ENCODE peak calls at places on chromosomes 6 and 20, in four cellular contexts. J, P, G and S are unnamed samples.

GRCh38 chr20:17403496-17403895 is 127.7 kb downstream of the BFSP1 start:
- DNase-seq in J (no peak), P (no peak), G (no peak), S (no peak)

GRCh38 chr6:74091133-74091793 is 395.3 kb downstream of the CD109 start:
- DNase-seq in J (no peak), P (no peak), G (no peak), S (no peak)

GRCh38 chr6:45832063-45832462 is 183.6 kb downstream of the CLIC5 start:
- DNase-seq in J (no peak), P (no peak), G (no peak), S (no peak)

GRCh38 chr6:164108092-164108491 is 693.6 kb downstream of the QKI start:
- DNase-seq in J (no peak), P (no peak), G (no peak), S (no peak)

GRCh38 chr6:5125152-5126006 is 40.2 kb downstream of the PPP1R3G start:
- DNase-seq in J (no peak), P (peak; percentile 29), G (no peak), S (no peak)

GRCh38 chr6:149289192-149289741 is 28.2 kb upstream of the TAB2 start:
- DNase-seq in J (no peak), P (no peak), G (no peak), S (no peak)

GRCh38 chr6:15796130-15796766 is 133.4 kb upstream of the DTNBP1 start:
- DNase-seq in J (no peak), P (no peak), G (no peak), S (no peak)

GRCh38 chr6:161161889-161162624 is 111.8 kb downstream of the AGPAT4 start:
- DNase-seq in J (no peak), P (peak; percentile 51), G (no peak), S (no peak)

GRCh38 chr6:164928366-164929154 is 380.8 kb downstream of the C6orf118 start:
- DNase-seq in J (no peak), P (no peak), G (no peak), S (no peak)

GRCh38 chr20:48703511-48704219 is 124.1 kb downstream of the PREX1 start:
- DNase-seq in J (no peak), P (no peak), G (no peak), S (no peak)

GRCh38 chr20:59179988-59180387 is 16.4 kb downstream of the ZNF831 start:
- DNase-seq in J (no peak), P (no peak), G (no peak), S (no peak)

GRCh38 chr6:35441642-35442041 is 10.5 kb upstream of the FANCE start:
- DNase-seq in J (no peak), P (no peak), G (no peak), S (no peak)

GRCh38 chr6:129475477-129476247 is 234.3 kb downstream of the ARHGAP18 start:
- DNase-seq in J (no peak), P (no peak), G (no peak), S (no peak)

GRCh38 chr6:154383273-154383672 is 26.7 kb upstream of the IPCEF1 start:
- DNase-seq in J (no peak), P (no peak), G (no peak), S (no peak)

GRCh38 chr6:4599924-4600323 is 176.3 kb upstream of the CDYL start:
- DNase-seq in J (no peak), P (peak; percentile 87), G (no peak), S (no peak)

GRCh38 chr6:5379647-5380242 is 118.4 kb downstream of the FARS2 start:
- DNase-seq in J (no peak), P (peak; percentile 49), G (peak; percentile 42), S (no peak)

GRCh38 chr6:44074383-44075136 is 52.7 kb downstream of the MRPL14 start:
- DNase-seq in J (peak; percentile 41), P (peak; percentile 58), G (peak; percentile 78), S (peak; percentile 83)

GRCh38 chr20:20188647-20189046 is 136.3 kb downstream of the CFAP61 start:
- DNase-seq in J (no peak), P (no peak), G (no peak), S (no peak)

GRCh38 chr6:30074331-30075093 is 1.1 kb downstream of the RNF39 start:
- DNase-seq in J (no peak), P (no peak), G (peak; percentile 58), S (no peak)

GRCh38 chr6:166940643-166941068 is 15.7 kb downstream of the RNASET2 start:
- DNase-seq in J (no peak), P (no peak), G (no peak), S (no peak)

GRCh38 chr6:107153061-107153460 is 37.7 kb upstream of the BEND3 start:
- DNase-seq in J (no peak), P (no peak), G (no peak), S (no peak)

GRCh38 chr6:144758602-144759001 is 473.5 kb downstream of the UTRN start:
- DNase-seq in J (no peak), P (peak; percentile 28), G (no peak), S (no peak)

GRCh38 chr20:61771805-61772350 is 293.8 kb downstream of the TAF4 start:
- DNase-seq in J (no peak), P (no peak), G (no peak), S (no peak)

GRCh38 chr6:18497006-18497405 is 109.9 kb downstream of the RNF144B start:
- DNase-seq in J (no peak), P (no peak), G (no peak), S (no peak)

GRCh38 chr6:168490757-168491156 is 49.8 kb downstream of the SMOC2 start:
- DNase-seq in J (no peak), P (no peak), G (no peak), S (no peak)

GRCh38 chr20:9258891-9259290 is 190.0 kb downstream of the PLCB4 start:
- DNase-seq in J (no peak), P (no peak), G (no peak), S (no peak)

GRCh38 chr20:59696476-59696875 is 92.1 kb downstream of the PHACTR3 start:
- DNase-seq in J (no peak), P (no peak), G (no peak), S (no peak)

GRCh38 chr6:25138697-25139051 is 140.5 kb upstream of the CARMIL1 start:
- DNase-seq in J (no peak), P (peak; percentile 13), G (no peak), S (no peak)

GRCh38 chr20:63087872-63088680 is 81.3 kb upstream of the BHLHE23 start:
- DNase-seq in J (no peak), P (no peak), G (peak; percentile 10), S (peak; percentile 2)

GRCh38 chr20:10594286-10594868 is 79.4 kb downstream of the JAG1 start:
- DNase-seq in J (no peak), P (no peak), G (no peak), S (no peak)

GRCh38 chr6:148461247-148461646 is 118.6 kb downstream of the SASH1 start:
- DNase-seq in J (no peak), P (no peak), G (no peak), S (no peak)

GRCh38 chr6:135251416-135251815 is 70.3 kb downstream of the MYB start:
- DNase-seq in J (no peak), P (no peak), G (no peak), S (peak; percentile 46)

GRCh38 chr20:49880177-49880576 is 35.2 kb downstream of the SPATA2 start:
- DNase-seq in J (no peak), P (no peak), G (no peak), S (no peak)

GRCh38 chr6:114194362-114195343 is 148.2 kb downstream of the HS3ST5 start:
- DNase-seq in J (no peak), P (no peak), G (no peak), S (no peak)

GRCh38 chr6:139277161-139277560 is 14.6 kb downstream of the TXLNB start:
- DNase-seq in J (no peak), P (no peak), G (no peak), S (no peak)

GRCh38 chr6:69974193-69974592 is 107.8 kb downstream of the COL19A1 start:
- DNase-seq in J (no peak), P (no peak), G (peak; percentile 19), S (no peak)

GRCh38 chr6:119347466-119348307 is 1.9 kb downstream of the MAN1A1 start:
- DNase-seq in J (no peak), P (no peak), G (peak; percentile 25), S (no peak)

GRCh38 chr6:113344969-113345368 is 512.2 kb upstream of the MARCKS start:
- DNase-seq in J (no peak), P (peak; percentile 53), G (no peak), S (no peak)

GRCh38 chr20:7828437-7828836 is 111.8 kb downstream of the HAO1 start:
- DNase-seq in J (no peak), P (no peak), G (no peak), S (no peak)
- TF ChIP-seq CTCF in J (no peak), P (no peak), G (no peak), S (no peak)

GRCh38 chr6:22732186-22732970 is 163.0 kb downstream of the HDGFL1 start:
- DNase-seq in J (no peak), P (no peak), G (no peak), S (no peak)

DNA sequence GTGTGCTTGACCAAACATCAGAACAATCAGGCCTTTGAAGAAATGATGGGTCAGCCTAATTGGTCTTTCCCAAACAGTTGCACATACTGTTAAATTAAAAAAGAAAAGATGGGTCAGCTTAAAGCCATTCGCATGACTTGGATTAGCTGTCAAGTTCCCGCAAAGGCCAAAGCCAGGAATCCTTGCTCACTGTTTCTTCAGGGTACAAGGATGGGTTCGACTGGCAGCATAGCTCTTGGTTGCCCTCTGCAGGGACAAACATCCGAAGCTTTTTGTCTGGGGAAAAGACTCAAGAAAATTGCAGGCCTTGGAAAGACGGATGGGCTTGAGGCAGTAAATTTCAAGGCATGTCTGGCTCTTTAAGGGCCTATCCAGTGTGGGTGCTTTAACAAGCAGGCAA is 168.0 kb downstream of the HDGFL1 start:
- DNase-seq in J (peak; percentile 16), P (no peak), G (peak; percentile 73), S (no peak)
- TF ChIP-seq CTCF in J (peak; percentile 65), P (peak; percentile 32), G (peak; percentile 37), S (peak; percentile 12)

DNA sequence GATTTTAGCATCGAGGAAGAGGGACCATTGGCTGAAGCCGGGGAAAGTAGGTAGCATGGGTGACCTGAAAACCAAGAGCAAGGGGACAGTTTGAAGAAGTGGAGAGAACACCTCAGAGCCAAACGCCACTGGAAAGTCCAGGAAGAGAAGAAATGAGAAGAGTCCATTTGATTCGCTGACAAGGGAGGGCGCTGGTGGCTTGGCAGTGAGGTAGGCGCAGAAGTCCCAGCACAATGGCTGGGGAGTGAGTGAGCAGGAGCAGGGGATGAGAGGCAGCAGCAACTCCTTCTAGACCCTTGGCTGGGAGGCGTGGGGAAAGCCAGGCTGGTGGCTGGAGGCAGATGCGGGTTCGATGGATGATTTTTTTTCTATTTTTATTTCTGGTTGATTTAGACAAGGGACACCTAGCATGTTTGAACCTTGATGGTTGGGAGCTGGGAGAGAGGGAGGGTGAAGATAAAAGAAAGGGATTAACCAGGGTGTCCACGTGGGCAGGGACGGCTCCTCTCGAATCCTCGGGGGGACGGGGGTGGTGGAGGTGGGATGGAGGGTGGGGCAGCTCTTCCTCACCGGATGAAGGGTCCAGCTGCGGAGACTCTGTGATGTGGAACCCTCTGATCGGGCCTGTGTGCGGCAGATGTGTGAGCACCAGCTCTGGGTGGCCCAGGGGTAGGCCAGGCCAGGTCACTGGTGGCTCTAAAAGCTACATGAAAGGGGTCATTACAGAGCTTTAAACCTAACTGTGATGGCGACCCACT is 164.2 kb downstream of the NFATC2 start:
- DNase-seq in J (no peak), P (no peak), G (no peak), S (no peak)
- TF ChIP-seq CTCF in J (peak; percentile 24), P (no peak), G (no peak), S (no peak)

GRCh38 chr6:132830236-132830799 is 15.9 kb downstream of the RPS12 start:
- DNase-seq in J (no peak), P (no peak), G (no peak), S (no peak)
- TF ChIP-seq CTCF in J (peak; percentile 73), P (peak; percentile 71), G (peak; percentile 47), S (peak; percentile 55)